ENCODE peak calls at places on chromosomes 1 and 21, in four cellular contexts. One of them, this sample, is unnamed.

GRCh38 chr1:190176776-190177175 is 300.9 kb downstream of the BRINP3 start:
- DNase-seq in K562: no peak
- DNase-seq in HepG2: no peak
- DNase-seq in GM12878: no peak
- DNase-seq in this sample: no peak

GRCh38 chr1:9615316-9616063 is 26.8 kb downstream of the TMEM201 start:
- DNase-seq in K562: peak
- DNase-seq in GM12878: no peak
- DNase-seq in HepG2: peak
- DNase-seq in this sample: peak

GRCh38 chr1:30253807-30254440 is 469.5 kb downstream of the MATN1 start:
- DNase-seq in HepG2: no peak
- DNase-seq in K562: no peak
- DNase-seq in GM12878: no peak
- DNase-seq in this sample: no peak

GRCh38 chr1:99685516-99686180 is 39.7 kb downstream of the PALMD start:
- DNase-seq in GM12878: peak
- DNase-seq in K562: peak
- DNase-seq in HepG2: peak
- DNase-seq in this sample: peak

GRCh38 chr1:201404722-201405483 is 5.8 kb upstream of the LAD1 start:
- DNase-seq in GM12878: no peak
- DNase-seq in K562: no peak
- DNase-seq in HepG2: no peak
- DNase-seq in this sample: no peak

GRCh38 chr1:116825400-116825734 is 71.1 kb downstream of the CD2 start:
- DNase-seq in HepG2: no peak
- DNase-seq in GM12878: no peak
- DNase-seq in K562: peak
- DNase-seq in this sample: peak

GRCh38 chr1:220369511-220369910 is 97.3 kb upstream of the RAB3GAP2 start:
- DNase-seq in GM12878: no peak
- DNase-seq in HepG2: no peak
- DNase-seq in K562: no peak
- DNase-seq in this sample: no peak

GRCh38 chr1:91731815-91732214 is 154.1 kb downstream of the TGFBR3 start:
- DNase-seq in GM12878: no peak
- DNase-seq in K562: no peak
- DNase-seq in HepG2: no peak
- DNase-seq in this sample: no peak

GRCh38 chr1:61273167-61273705 is 190.9 kb downstream of the NFIA start:
- DNase-seq in K562: no peak
- DNase-seq in GM12878: no peak
- DNase-seq in HepG2: no peak
- DNase-seq in this sample: no peak

GRCh38 chr1:98903261-98903660 is 101.4 kb downstream of the PLPPR5 start:
- DNase-seq in HepG2: no peak
- DNase-seq in K562: no peak
- DNase-seq in GM12878: no peak
- DNase-seq in this sample: no peak

GRCh38 chr1:227234998-227235405 is 83.3 kb downstream of the CDC42BPA start:
- DNase-seq in K562: peak
- DNase-seq in GM12878: no peak
- DNase-seq in HepG2: peak
- DNase-seq in this sample: peak

GRCh38 chr1:116356673-116357072 is 16.4 kb upstream of the ATP1A1 start:
- DNase-seq in HepG2: no peak
- DNase-seq in GM12878: no peak
- DNase-seq in K562: no peak
- DNase-seq in this sample: no peak

GRCh38 chr1:194084755-194085154 is 898.3 kb upstream of the B3GALT2 start:
- DNase-seq in K562: no peak
- DNase-seq in GM12878: no peak
- DNase-seq in HepG2: no peak
- DNase-seq in this sample: no peak

GRCh38 chr1:192907545-192908243 is 98.9 kb downstream of the RGS2 start:
- DNase-seq in HepG2: no peak
- DNase-seq in GM12878: no peak
- DNase-seq in K562: no peak
- DNase-seq in this sample: no peak

GRCh38 chr21:35349378-35350080 is 300.4 kb upstream of the RUNX1 start:
- DNase-seq in HepG2: no peak
- DNase-seq in GM12878: no peak
- DNase-seq in K562: no peak
- DNase-seq in this sample: no peak

GRCh38 chr1:58575831-58576726 is 973 bp downstream of the TACSTD2 start:
- DNase-seq in GM12878: no peak
- DNase-seq in K562: no peak
- DNase-seq in HepG2: no peak
- DNase-seq in this sample: no peak

GRCh38 chr1:169160845-169161511 is 54.5 kb downstream of the ATP1B1 start:
- DNase-seq in HepG2: peak
- DNase-seq in K562: no peak
- DNase-seq in GM12878: no peak
- DNase-seq in this sample: no peak

GRCh38 chr1:170461362-170461761 is 70.6 kb upstream of the GORAB start:
- DNase-seq in K562: no peak
- DNase-seq in HepG2: no peak
- DNase-seq in GM12878: no peak
- DNase-seq in this sample: no peak

GRCh38 chr1:164836614-164837018 is 277.6 kb downstream of the PBX1 start:
- DNase-seq in K562: no peak
- DNase-seq in GM12878: no peak
- DNase-seq in HepG2: no peak
- DNase-seq in this sample: no peak

GRCh38 chr1:208888376-208888775 is 644.2 kb upstream of the PLXNA2 start:
- DNase-seq in HepG2: no peak
- DNase-seq in K562: no peak
- DNase-seq in GM12878: no peak
- DNase-seq in this sample: no peak

GRCh38 chr1:169106921-169107672 is 607 bp downstream of the ATP1B1 start:
- DNase-seq in HepG2: no peak
- DNase-seq in K562: peak
- DNase-seq in GM12878: no peak
- DNase-seq in this sample: peak

GRCh38 chr1:20089328-20090077 is 19.5 kb downstream of the PLA2G5 start:
- DNase-seq in GM12878: no peak
- DNase-seq in K562: peak
- DNase-seq in HepG2: no peak
- DNase-seq in this sample: no peak

GRCh38 chr21:34932233-34932632 is 116.9 kb downstream of the RUNX1 start:
- DNase-seq in HepG2: no peak
- DNase-seq in K562: no peak
- DNase-seq in GM12878: no peak
- DNase-seq in this sample: no peak

GRCh38 chr1:209041936-209042335 is 541.6 kb upstream of the CAMK1G start:
- DNase-seq in HepG2: no peak
- DNase-seq in GM12878: no peak
- DNase-seq in K562: no peak
- DNase-seq in this sample: no peak

GRCh38 chr1:25758466-25759070 is 41.4 kb upstream of the SELENON start:
- DNase-seq in K562: no peak
- DNase-seq in GM12878: no peak
- DNase-seq in HepG2: peak
- DNase-seq in this sample: no peak

GRCh38 chr21:15036189-15036588 is 28.6 kb downstream of the NRIP1 start:
- DNase-seq in K562: no peak
- DNase-seq in GM12878: no peak
- DNase-seq in HepG2: no peak
- DNase-seq in this sample: no peak

GRCh38 chr1:55827350-55827749 is 612.2 kb upstream of the USP24 start:
- DNase-seq in GM12878: no peak
- DNase-seq in HepG2: peak
- DNase-seq in K562: no peak
- DNase-seq in this sample: no peak

GRCh38 chr1:58597991-58598390 is 20.9 kb upstream of the TACSTD2 start:
- DNase-seq in HepG2: no peak
- DNase-seq in GM12878: no peak
- DNase-seq in K562: no peak
- DNase-seq in this sample: no peak

GRCh38 chr1:76501136-76501535 is 366.1 kb upstream of the ST6GALNAC5 start:
- DNase-seq in GM12878: no peak
- DNase-seq in K562: no peak
- DNase-seq in HepG2: no peak
- DNase-seq in this sample: no peak

GRCh38 chr1:30715216-30715615 is 8.2 kb downstream of the MATN1 start:
- DNase-seq in K562: no peak
- DNase-seq in GM12878: no peak
- DNase-seq in HepG2: no peak
- DNase-seq in this sample: no peak

GRCh38 chr1:164638506-164639202 is 79.7 kb downstream of the PBX1 start:
- DNase-seq in K562: no peak
- DNase-seq in GM12878: no peak
- DNase-seq in HepG2: no peak
- DNase-seq in this sample: no peak

GRCh38 chr1:113557176-113557575 is 166.9 kb downstream of the MAGI3 start:
- DNase-seq in GM12878: no peak
- DNase-seq in HepG2: no peak
- DNase-seq in K562: no peak
- DNase-seq in this sample: no peak

GRCh38 chr1:6625579-6626149 is 996 bp downstream of the THAP3 start:
- DNase-seq in GM12878: no peak
- DNase-seq in HepG2: no peak
- DNase-seq in K562: no peak
- DNase-seq in this sample: no peak

GRCh38 chr1:205750683-205751651 is 985 bp upstream of the NUCKS1 start:
- DNase-seq in HepG2: no peak
- DNase-seq in GM12878: no peak
- DNase-seq in K562: peak
- DNase-seq in this sample: no peak
- TF ChIP-seq BHLHE40 in HepG2: no peak
- TF ChIP-seq BHLHE40 in GM12878: no peak
- TF ChIP-seq BHLHE40 in K562: no peak
- TF ChIP-seq BHLHE40 in this sample: no peak

DNA sequence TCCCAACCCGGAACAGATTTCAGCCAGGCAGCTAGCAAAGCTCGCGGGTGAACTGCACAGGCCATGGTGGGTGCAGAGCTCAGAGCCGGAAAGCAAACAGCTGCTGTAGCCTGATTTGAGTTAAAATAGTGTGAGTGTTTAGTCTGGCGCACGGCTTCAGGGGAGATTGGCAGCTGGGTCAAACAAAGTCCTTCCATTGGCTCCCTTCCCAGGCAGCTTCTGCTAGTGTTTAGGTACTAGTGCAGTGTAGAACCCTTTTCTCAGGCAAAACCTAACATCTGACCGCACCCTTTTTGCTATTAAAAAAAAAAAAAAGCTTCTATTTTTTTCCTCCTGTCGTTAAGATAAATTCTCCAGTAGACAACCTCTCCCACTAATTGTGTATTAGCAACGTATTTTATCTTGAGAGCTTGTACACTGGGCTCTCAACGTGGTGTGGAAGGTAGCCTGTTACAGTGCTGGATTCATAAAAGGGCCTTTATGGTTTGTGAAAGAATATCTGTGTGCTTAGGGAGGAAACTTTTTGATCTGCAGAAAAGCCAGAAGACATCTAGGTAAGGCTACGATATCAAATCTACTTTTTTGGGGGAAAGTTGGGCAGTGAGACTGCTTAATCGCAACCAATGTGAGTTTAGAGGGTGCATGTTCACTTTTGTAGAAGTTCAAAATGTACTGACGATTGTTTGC is 689.5 kb downstream of the USP25 start:
- DNase-seq in K562: no peak
- DNase-seq in GM12878: no peak
- DNase-seq in HepG2: peak
- DNase-seq in this sample: peak
- TF ChIP-seq TARDBP in K562: no peak
- TF ChIP-seq TARDBP in GM12878: no peak
- TF ChIP-seq TARDBP in HepG2: no peak
- TF ChIP-seq TARDBP in this sample: no peak

GRCh38 chr1:167463856-167464565 is 54.3 kb downstream of the CD247 start:
- DNase-seq in GM12878: no peak
- DNase-seq in HepG2: no peak
- DNase-seq in K562: no peak
- DNase-seq in this sample: no peak

GRCh38 chr1:167463055-167463454 is 55.3 kb downstream of the CD247 start:
- DNase-seq in GM12878: no peak
- DNase-seq in HepG2: no peak
- DNase-seq in K562: no peak
- DNase-seq in this sample: no peak

GRCh38 chr1:167457936-167458584 is 60.3 kb downstream of the CD247 start:
- DNase-seq in K562: no peak
- DNase-seq in HepG2: no peak
- DNase-seq in GM12878: no peak
- DNase-seq in this sample: no peak

GRCh38 chr1:167462341-167462740 is 56.0 kb downstream of the CD247 start:
- DNase-seq in GM12878: no peak
- DNase-seq in HepG2: no peak
- DNase-seq in K562: no peak
- DNase-seq in this sample: no peak

GRCh38 chr1:167460836-167461235 is 57.5 kb downstream of the CD247 start:
- DNase-seq in GM12878: no peak
- DNase-seq in HepG2: no peak
- DNase-seq in K562: no peak
- DNase-seq in this sample: no peak
- TF ChIP-seq BHLHE40 in GM12878: no peak
- TF ChIP-seq BHLHE40 in HepG2: no peak
- TF ChIP-seq BHLHE40 in K562: no peak
- TF ChIP-seq BHLHE40 in this sample: no peak

DNA sequence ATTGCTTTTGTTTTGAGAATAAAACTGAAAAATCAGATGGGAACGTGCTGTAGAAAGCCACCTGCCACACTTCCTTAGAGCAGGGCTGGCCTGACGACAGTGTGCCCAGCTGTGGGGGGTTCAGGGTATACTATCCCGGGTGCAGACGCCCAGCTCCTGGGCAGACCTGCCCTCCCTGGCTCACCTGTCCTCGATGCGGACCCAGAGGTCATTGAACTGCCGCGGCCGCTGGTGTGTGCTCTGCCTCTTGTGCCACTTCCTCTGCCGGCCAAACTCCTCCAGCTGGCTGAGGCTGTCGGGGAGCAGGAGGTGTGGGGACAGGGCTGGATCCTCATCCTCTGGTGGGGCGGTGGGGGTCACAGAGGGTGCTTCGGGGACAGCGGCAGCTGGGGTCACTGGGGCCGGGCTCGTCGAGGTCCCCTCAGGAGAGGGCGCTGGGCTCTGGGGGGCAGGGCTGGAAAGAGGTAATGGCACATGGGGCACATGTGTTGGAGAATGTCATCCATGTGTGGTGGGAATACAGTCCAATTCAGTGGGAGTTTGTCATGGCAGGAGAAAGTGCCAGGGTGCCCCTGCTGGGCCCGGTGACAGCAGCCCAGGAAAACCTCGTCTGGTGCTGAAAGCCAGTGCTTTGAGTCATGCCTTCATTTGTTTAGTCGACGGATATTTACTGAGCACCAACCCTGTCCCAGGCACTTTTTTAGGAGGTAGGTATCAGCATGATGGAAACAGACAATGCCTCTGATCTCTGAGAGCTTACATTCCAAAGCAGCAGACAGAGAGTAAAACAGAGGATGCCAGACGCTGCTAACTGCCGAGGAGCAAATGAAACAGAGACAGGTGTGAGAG is 222.0 kb downstream of the TRABD2B start:
- DNase-seq in HepG2: no peak
- DNase-seq in GM12878: no peak
- DNase-seq in K562: no peak
- DNase-seq in this sample: no peak
- TF ChIP-seq TARDBP in HepG2: no peak
- TF ChIP-seq TARDBP in GM12878: no peak
- TF ChIP-seq TARDBP in K562: no peak
- TF ChIP-seq TARDBP in this sample: no peak

GRCh38 chr21:30831194-30831765 is 1.7 kb upstream of the KRTAP7-1 start:
- DNase-seq in HepG2: peak
- DNase-seq in K562: peak
- DNase-seq in GM12878: no peak
- DNase-seq in this sample: peak
- TF ChIP-seq BHLHE40 in HepG2: no peak
- TF ChIP-seq BHLHE40 in K562: no peak
- TF ChIP-seq BHLHE40 in GM12878: no peak
- TF ChIP-seq BHLHE40 in this sample: no peak

This sample was measured in HEK293T.